ENCODE peak calls at places on chromosomes 16 and 17, in ten cellular contexts. One of them, this sample, is unnamed.

GRCh38 chr16:85615852-85616607 is 2.9 kb downstream of the GSE1 start:
- DNase-seq in CD4-positive, alpha-beta T cell: peak
- DNase-seq in heart right ventricle: peak
- DNase-seq in ovary: peak
- DNase-seq in IMR-90: peak
- DNase-seq in effector memory CD4-positive, alpha-beta T cell: peak
- DNase-seq in AG04450: peak
- DNase-seq in Peyer's patch: peak
- DNase-seq in psoas muscle: peak
- DNase-seq in substantia nigra: peak
- DNase-seq in this sample: peak

GRCh38 chr17:42984486-42984885 is 4.1 kb downstream of the RUNDC1 start:
- DNase-seq in AG04450: no peak
- DNase-seq in Peyer's patch: no peak
- DNase-seq in ovary: no peak
- DNase-seq in CD4-positive, alpha-beta T cell: no peak
- DNase-seq in psoas muscle: no peak
- DNase-seq in IMR-90: no peak
- DNase-seq in substantia nigra: no peak
- DNase-seq in heart right ventricle: no peak
- DNase-seq in effector memory CD4-positive, alpha-beta T cell: no peak
- DNase-seq in this sample: no peak

GRCh38 chr17:80770881-80771611 is 220.6 kb upstream of the CHMP6 start:
- DNase-seq in Peyer's patch: no peak
- DNase-seq in ovary: no peak
- DNase-seq in substantia nigra: no peak
- DNase-seq in heart right ventricle: no peak
- DNase-seq in AG04450: no peak
- DNase-seq in psoas muscle: no peak
- DNase-seq in effector memory CD4-positive, alpha-beta T cell: no peak
- DNase-seq in CD4-positive, alpha-beta T cell: no peak
- DNase-seq in IMR-90: no peak
- DNase-seq in this sample: no peak

GRCh38 chr17:51827140-51827539 is 331.4 kb downstream of the CA10 start:
- DNase-seq in psoas muscle: no peak
- DNase-seq in ovary: no peak
- DNase-seq in CD4-positive, alpha-beta T cell: no peak
- DNase-seq in heart right ventricle: no peak
- DNase-seq in AG04450: no peak
- DNase-seq in Peyer's patch: no peak
- DNase-seq in IMR-90: no peak
- DNase-seq in effector memory CD4-positive, alpha-beta T cell: no peak
- DNase-seq in substantia nigra: no peak
- DNase-seq in this sample: no peak

GRCh38 chr17:28507567-28508195 is 1.5 kb downstream of the FOXN1 start:
- DNase-seq in heart right ventricle: no peak
- DNase-seq in effector memory CD4-positive, alpha-beta T cell: no peak
- DNase-seq in psoas muscle: no peak
- DNase-seq in substantia nigra: no peak
- DNase-seq in IMR-90: no peak
- DNase-seq in ovary: no peak
- DNase-seq in Peyer's patch: no peak
- DNase-seq in CD4-positive, alpha-beta T cell: no peak
- DNase-seq in AG04450: no peak
- DNase-seq in this sample: no peak

GRCh38 chr16:27650073-27650701 is 100.2 kb downstream of the KATNIP start:
- DNase-seq in ovary: peak
- DNase-seq in AG04450: no peak
- DNase-seq in IMR-90: no peak
- DNase-seq in Peyer's patch: no peak
- DNase-seq in psoas muscle: no peak
- DNase-seq in heart right ventricle: no peak
- DNase-seq in CD4-positive, alpha-beta T cell: no peak
- DNase-seq in effector memory CD4-positive, alpha-beta T cell: no peak
- DNase-seq in substantia nigra: no peak
- DNase-seq in this sample: no peak

GRCh38 chr17:63622571-63623390 is 564 bp downstream of the MAP3K3 start:
- DNase-seq in IMR-90: peak
- DNase-seq in effector memory CD4-positive, alpha-beta T cell: peak
- DNase-seq in substantia nigra: peak
- DNase-seq in CD4-positive, alpha-beta T cell: peak
- DNase-seq in psoas muscle: peak
- DNase-seq in ovary: peak
- DNase-seq in AG04450: no peak
- DNase-seq in Peyer's patch: peak
- DNase-seq in heart right ventricle: peak
- DNase-seq in this sample: peak

GRCh38 chr16:48499822-48500440 is 110.0 kb downstream of the N4BP1 start:
- DNase-seq in effector memory CD4-positive, alpha-beta T cell: no peak
- DNase-seq in ovary: peak
- DNase-seq in Peyer's patch: no peak
- DNase-seq in heart right ventricle: peak
- DNase-seq in psoas muscle: no peak
- DNase-seq in IMR-90: peak
- DNase-seq in CD4-positive, alpha-beta T cell: no peak
- DNase-seq in AG04450: peak
- DNase-seq in substantia nigra: no peak
- DNase-seq in this sample: no peak

GRCh38 chr17:70028397-70028796 is 46.6 kb upstream of the KCNJ16 start:
- DNase-seq in CD4-positive, alpha-beta T cell: no peak
- DNase-seq in ovary: no peak
- DNase-seq in psoas muscle: no peak
- DNase-seq in IMR-90: peak
- DNase-seq in substantia nigra: no peak
- DNase-seq in Peyer's patch: no peak
- DNase-seq in effector memory CD4-positive, alpha-beta T cell: no peak
- DNase-seq in heart right ventricle: no peak
- DNase-seq in AG04450: no peak
- DNase-seq in this sample: no peak

GRCh38 chr16:22782299-22782698 is 31.7 kb upstream of the HS3ST2 start:
- DNase-seq in AG04450: no peak
- DNase-seq in CD4-positive, alpha-beta T cell: no peak
- DNase-seq in substantia nigra: no peak
- DNase-seq in ovary: no peak
- DNase-seq in effector memory CD4-positive, alpha-beta T cell: no peak
- DNase-seq in Peyer's patch: no peak
- DNase-seq in heart right ventricle: no peak
- DNase-seq in IMR-90: no peak
- DNase-seq in psoas muscle: no peak
- DNase-seq in this sample: no peak

GRCh38 chr17:77494664-77495435 is 354.1 kb downstream of the SEC14L1 start:
- DNase-seq in CD4-positive, alpha-beta T cell: peak
- DNase-seq in AG04450: peak
- DNase-seq in heart right ventricle: peak
- DNase-seq in IMR-90: peak
- DNase-seq in psoas muscle: peak
- DNase-seq in effector memory CD4-positive, alpha-beta T cell: peak
- DNase-seq in substantia nigra: peak
- DNase-seq in ovary: peak
- DNase-seq in Peyer's patch: peak
- DNase-seq in this sample: peak

GRCh38 chr17:77495575-77495974 is 354.8 kb downstream of the SEC14L1 start:
- DNase-seq in CD4-positive, alpha-beta T cell: no peak
- DNase-seq in ovary: no peak
- DNase-seq in Peyer's patch: peak
- DNase-seq in substantia nigra: no peak
- DNase-seq in heart right ventricle: no peak
- DNase-seq in IMR-90: no peak
- DNase-seq in psoas muscle: no peak
- DNase-seq in AG04450: no peak
- DNase-seq in effector memory CD4-positive, alpha-beta T cell: no peak
- DNase-seq in this sample: peak

GRCh38 chr17:77492446-77493237 is 351.9 kb downstream of the SEC14L1 start:
- DNase-seq in psoas muscle: no peak
- DNase-seq in heart right ventricle: no peak
- DNase-seq in ovary: no peak
- DNase-seq in IMR-90: no peak
- DNase-seq in substantia nigra: no peak
- DNase-seq in AG04450: no peak
- DNase-seq in CD4-positive, alpha-beta T cell: no peak
- DNase-seq in effector memory CD4-positive, alpha-beta T cell: no peak
- DNase-seq in Peyer's patch: no peak
- DNase-seq in this sample: peak

GRCh38 chr17:77493238-77493812 is 352.6 kb downstream of the SEC14L1 start:
- DNase-seq in Peyer's patch: no peak
- DNase-seq in heart right ventricle: no peak
- DNase-seq in ovary: no peak
- DNase-seq in psoas muscle: no peak
- DNase-seq in effector memory CD4-positive, alpha-beta T cell: no peak
- DNase-seq in substantia nigra: no peak
- DNase-seq in AG04450: no peak
- DNase-seq in CD4-positive, alpha-beta T cell: no peak
- DNase-seq in IMR-90: no peak
- DNase-seq in this sample: peak

GRCh38 chr17:77493901-77494663 is 353.3 kb downstream of the SEC14L1 start:
- DNase-seq in effector memory CD4-positive, alpha-beta T cell: no peak
- DNase-seq in psoas muscle: no peak
- DNase-seq in Peyer's patch: no peak
- DNase-seq in CD4-positive, alpha-beta T cell: no peak
- DNase-seq in ovary: no peak
- DNase-seq in heart right ventricle: no peak
- DNase-seq in IMR-90: no peak
- DNase-seq in AG04450: no peak
- DNase-seq in substantia nigra: no peak
- DNase-seq in this sample: no peak
- H3K27ac ChIP-seq in effector memory CD4-positive, alpha-beta T cell: peak
- H3K27ac ChIP-seq in psoas muscle: no peak
- H3K27ac ChIP-seq in Peyer's patch: no peak
- H3K27ac ChIP-seq in CD4-positive, alpha-beta T cell: peak
- H3K27ac ChIP-seq in ovary: no peak
- H3K27ac ChIP-seq in heart right ventricle: no peak
- H3K27ac ChIP-seq in IMR-90: no peak
- H3K27ac ChIP-seq in AG04450: peak
- H3K27ac ChIP-seq in substantia nigra: no peak
- H3K27ac ChIP-seq in this sample: no peak

DNA sequence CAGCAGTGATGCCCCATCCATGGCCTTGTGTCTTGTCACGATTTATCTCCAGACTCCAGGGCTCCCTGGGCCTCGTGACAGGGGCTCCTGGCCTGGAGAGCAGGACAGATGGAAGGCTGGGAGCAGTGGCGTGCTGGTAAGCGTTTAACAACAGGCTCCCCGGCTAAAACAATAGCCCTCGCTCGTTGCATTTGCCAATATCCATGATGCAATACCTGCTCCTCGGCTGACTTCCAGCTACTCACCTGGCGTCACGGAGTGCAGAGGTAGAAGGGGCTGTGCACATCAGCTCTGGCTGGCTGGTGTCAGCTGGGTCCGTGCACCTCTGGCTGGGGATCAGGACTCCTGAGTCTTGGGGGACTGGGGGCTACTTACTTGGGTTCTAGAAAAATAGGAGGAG is 1.5 kb upstream of the BICDL2 start:
- DNase-seq in CD4-positive, alpha-beta T cell: no peak
- DNase-seq in psoas muscle: no peak
- DNase-seq in ovary: no peak
- DNase-seq in IMR-90: no peak
- DNase-seq in AG04450: no peak
- DNase-seq in effector memory CD4-positive, alpha-beta T cell: no peak
- DNase-seq in substantia nigra: no peak
- DNase-seq in heart right ventricle: no peak
- DNase-seq in Peyer's patch: no peak
- DNase-seq in this sample: no peak
- H3K27ac ChIP-seq in CD4-positive, alpha-beta T cell: no peak
- H3K27ac ChIP-seq in psoas muscle: no peak
- H3K27ac ChIP-seq in ovary: no peak
- H3K27ac ChIP-seq in IMR-90: no peak
- H3K27ac ChIP-seq in AG04450: no peak
- H3K27ac ChIP-seq in effector memory CD4-positive, alpha-beta T cell: no peak
- H3K27ac ChIP-seq in substantia nigra: no peak
- H3K27ac ChIP-seq in heart right ventricle: no peak
- H3K27ac ChIP-seq in Peyer's patch: peak
- H3K27ac ChIP-seq in this sample: no peak

DNA sequence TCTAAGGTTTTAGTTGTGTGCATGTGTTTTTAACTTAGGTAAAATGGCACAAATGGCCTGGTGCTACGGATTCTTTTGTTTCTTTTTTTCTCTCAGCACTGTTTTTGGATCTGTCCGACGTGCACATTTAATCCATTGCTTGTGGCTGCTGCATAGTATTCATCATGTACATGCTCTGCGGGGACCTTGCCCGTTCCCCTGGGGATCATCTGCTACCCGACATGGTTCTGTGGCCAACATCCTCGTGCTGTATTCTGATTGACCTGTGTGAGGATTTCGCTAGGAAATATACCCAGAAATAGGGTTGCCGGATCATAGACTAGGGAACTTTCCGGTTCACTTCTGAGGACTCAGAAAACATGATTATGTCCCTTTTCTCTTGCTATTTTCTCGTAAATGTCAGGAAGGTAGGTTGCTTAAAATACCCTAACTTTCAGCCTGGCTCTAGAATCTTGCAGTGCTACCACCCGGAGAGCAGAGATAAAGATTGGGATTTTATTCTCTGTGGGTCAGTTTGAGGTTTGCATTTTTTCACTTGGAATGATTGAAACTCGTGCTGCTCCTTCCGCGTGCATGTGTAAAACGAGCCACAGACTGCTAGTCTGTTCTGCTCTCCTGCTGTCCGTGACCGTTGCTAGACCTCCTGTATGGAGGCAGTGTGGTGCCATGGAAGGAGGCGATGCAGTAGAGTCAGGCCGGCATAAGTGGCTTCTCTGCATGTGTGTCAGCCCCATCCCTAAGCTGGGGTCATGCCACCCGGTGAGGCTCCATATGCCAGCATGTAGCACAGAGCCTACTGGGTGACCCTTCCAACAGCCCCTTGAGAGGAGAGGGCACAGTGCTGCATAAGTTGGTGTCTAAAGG is 42.8 kb downstream of the LDHD start:
- DNase-seq in CD4-positive, alpha-beta T cell: no peak
- DNase-seq in Peyer's patch: no peak
- DNase-seq in substantia nigra: no peak
- DNase-seq in ovary: no peak
- DNase-seq in effector memory CD4-positive, alpha-beta T cell: no peak
- DNase-seq in AG04450: no peak
- DNase-seq in IMR-90: no peak
- DNase-seq in heart right ventricle: no peak
- DNase-seq in psoas muscle: no peak
- DNase-seq in this sample: no peak
- H3K27ac ChIP-seq in CD4-positive, alpha-beta T cell: no peak
- H3K27ac ChIP-seq in Peyer's patch: no peak
- H3K27ac ChIP-seq in substantia nigra: no peak
- H3K27ac ChIP-seq in ovary: no peak
- H3K27ac ChIP-seq in effector memory CD4-positive, alpha-beta T cell: no peak
- H3K27ac ChIP-seq in AG04450: no peak
- H3K27ac ChIP-seq in IMR-90: no peak
- H3K27ac ChIP-seq in heart right ventricle: no peak
- H3K27ac ChIP-seq in psoas muscle: peak
- H3K27ac ChIP-seq in this sample: no peak

DNA sequence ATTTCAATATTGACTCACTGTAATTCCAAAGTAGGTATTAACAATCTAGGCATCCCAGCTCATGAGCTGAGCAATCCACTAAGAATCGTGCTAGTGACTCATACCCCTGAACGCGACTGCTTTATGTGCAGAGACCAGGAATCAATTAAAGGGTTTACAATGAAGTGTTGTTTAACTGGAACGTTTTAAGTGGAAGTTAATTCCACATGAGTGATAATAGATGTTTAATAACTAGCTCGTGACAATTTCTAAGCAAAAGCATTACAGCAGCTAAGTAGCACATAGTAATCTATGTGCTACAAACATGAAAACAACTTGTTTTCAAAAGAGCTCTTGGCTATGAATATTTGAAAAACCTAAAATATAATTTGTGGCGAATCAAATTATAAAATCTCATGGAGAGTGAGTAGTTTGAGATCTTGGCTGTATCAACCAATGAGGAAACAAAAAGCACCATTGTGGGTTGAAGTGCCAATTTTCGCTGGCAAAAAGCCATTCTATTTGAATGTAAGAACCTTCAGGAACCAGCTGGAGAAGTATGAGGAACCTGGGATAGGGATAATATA is 9.4 kb downstream of the GJC1 start:
- DNase-seq in Peyer's patch: no peak
- DNase-seq in psoas muscle: no peak
- DNase-seq in CD4-positive, alpha-beta T cell: no peak
- DNase-seq in heart right ventricle: no peak
- DNase-seq in substantia nigra: no peak
- DNase-seq in AG04450: peak
- DNase-seq in effector memory CD4-positive, alpha-beta T cell: no peak
- DNase-seq in IMR-90: peak
- DNase-seq in ovary: no peak
- DNase-seq in this sample: no peak
- H3K27ac ChIP-seq in Peyer's patch: no peak
- H3K27ac ChIP-seq in psoas muscle: no peak
- H3K27ac ChIP-seq in CD4-positive, alpha-beta T cell: no peak
- H3K27ac ChIP-seq in heart right ventricle: no peak
- H3K27ac ChIP-seq in substantia nigra: no peak
- H3K27ac ChIP-seq in AG04450: no peak
- H3K27ac ChIP-seq in effector memory CD4-positive, alpha-beta T cell: no peak
- H3K27ac ChIP-seq in IMR-90: no peak
- H3K27ac ChIP-seq in ovary: no peak
- H3K27ac ChIP-seq in this sample: no peak